ENCODE peak calls at places on chromosomes 3 and 15, in four cellular contexts. L, O, R and Y are unnamed samples.

GRCh38 chr15:58016776-58017175 is 48.7 kb downstream of the ALDH1A2 start:
- DNase-seq in L (no peak), O (no peak), R (no peak), Y (no peak)

GRCh38 chr3:147816770-147817169 is 407.6 kb downstream of the ZIC1 start:
- DNase-seq in L (no peak), O (no peak), R (no peak), Y (no peak)

GRCh38 chr3:13718437-13718836 is 161.4 kb downstream of the WNT7A start:
- DNase-seq in L (no peak), O (no peak), R (no peak), Y (peak)

GRCh38 chr3:195160257-195160898 is 110.6 kb downstream of the XXYLT1 start:
- DNase-seq in L (no peak), O (peak), R (no peak), Y (no peak)

GRCh38 chr3:42025388-42026138 is 63.7 kb upstream of the ULK4 start:
- DNase-seq in L (no peak), O (peak), R (peak), Y (peak)

GRCh38 chr3:172449468-172450149 is 1.4 kb upstream of the GHSR start:
- DNase-seq in L (no peak), O (peak), R (peak), Y (no peak)

GRCh38 chr3:14403636-14404395 is 1.4 kb downstream of the SLC6A6 start:
- DNase-seq in L (no peak), O (no peak), R (no peak), Y (no peak)

GRCh38 chr15:40274350-40275274 is 8.3 kb downstream of the ANKRD63 start:
- DNase-seq in L (peak), O (peak), R (peak), Y (peak)

GRCh38 chr3:19668163-19668562 is 265.9 kb downstream of the EFHB start:
- DNase-seq in L (no peak), O (no peak), R (no peak), Y (no peak)

GRCh38 chr3:155382396-155383042 is 89.0 kb upstream of the STRIT1 start:
- DNase-seq in L (no peak), O (peak), R (peak), Y (no peak)

GRCh38 chr3:71428841-71429609 is 154.5 kb downstream of the FOXP1 start:
- DNase-seq in L (no peak), O (peak), R (no peak), Y (no peak)

GRCh38 chr3:138963161-138963560 is 16.1 kb downstream of the FOXL2NB start:
- DNase-seq in L (no peak), O (no peak), R (no peak), Y (no peak)

GRCh38 chr3:87182023-87182422 is 45.1 kb upstream of the CHMP2B start:
- DNase-seq in L (no peak), O (no peak), R (no peak), Y (no peak)

GRCh38 chr3:65507446-65507845 is 531.3 kb downstream of the MAGI1 start:
- DNase-seq in L (no peak), O (no peak), R (no peak), Y (no peak)

GRCh38 chr3:141015486-141015885 is 35.7 kb upstream of the SPSB4 start:
- DNase-seq in L (no peak), O (no peak), R (no peak), Y (no peak)

GRCh38 chr3:112304611-112305010 is 10.6 kb upstream of the SLC9C1 start:
- DNase-seq in L (no peak), O (peak), R (no peak), Y (no peak)